ENCODE peak calls at places on chromosomes 6 and 20, in five cellular contexts. F, K, A, V and M are unnamed samples.

GRCh38 chr20:63116412-63117106 is 99.4 kb downstream of the YTHDF1 start:
- DNase-seq in V (peak; percentile 10), F (peak; percentile 8), A (peak; percentile 37), K (peak; percentile 4), M (no peak)

GRCh38 chr20:57143173-57143572 is 123.3 kb downstream of the BMP7 start:
- DNase-seq in F (no peak), V (no peak), A (no peak), K (no peak), M (no peak)

GRCh38 chr6:12245360-12245759 is 44.8 kb upstream of the EDN1 start:
- DNase-seq in A (no peak), K (no peak), F (no peak), V (no peak), M (no peak)

GRCh38 chr6:159098636-159099106 is 53.9 kb upstream of the TAGAP start:
- DNase-seq in A (peak; percentile 80), F (no peak), K (no peak), V (no peak), M (no peak)

GRCh38 chr6:26044140-26045045 is 42.8 kb upstream of the HFE start:
- DNase-seq in K (peak; percentile 58), F (peak; percentile 20), V (no peak), A (peak; percentile 87), M (no peak)

GRCh38 chr20:38599410-38599882 is 2.2 kb upstream of the ARHGAP40 start:
- DNase-seq in V (no peak), A (peak; percentile 96), F (no peak), K (no peak), M (no peak)

GRCh38 chr6:170178561-170179477 is 112.1 kb downstream of the DLL1 start:
- DNase-seq in V (no peak), A (peak; percentile 66), F (peak; percentile 21), K (peak; percentile 80), M (peak; percentile 83)

GRCh38 chr6:118097576-118097975 is 190.5 kb downstream of the SLC35F1 start:
- DNase-seq in A (no peak), K (no peak), F (no peak), V (no peak), M (no peak)

GRCh38 chr6:117597755-117598154 is 4.6 kb downstream of the GOPC start:
- DNase-seq in F (no peak), V (no peak), A (no peak), K (no peak), M (no peak)

GRCh38 chr6:56914791-56915658 is 39.9 kb upstream of the BEND6 start:
- DNase-seq in A (no peak), F (no peak), V (peak; percentile 42), K (no peak), M (no peak)

GRCh38 chr6:112665815-112666214 is 318.7 kb downstream of the RFPL4B start:
- DNase-seq in K (peak; percentile 22), V (no peak), F (peak; percentile 77), A (no peak), M (no peak)

GRCh38 chr6:45679163-45679562 is 301.4 kb upstream of the SUPT3H start:
- DNase-seq in F (no peak), A (no peak), K (no peak), V (no peak), M (no peak)

GRCh38 chr6:80789912-80790635 is 683.6 kb downstream of the BCKDHB start:
- DNase-seq in K (peak; percentile 39), V (no peak), F (peak; percentile 35), A (no peak), M (no peak)

GRCh38 chr6:17610835-17611234 is 10.7 kb downstream of the FAM8A1 start:
- DNase-seq in K (no peak), F (no peak), A (no peak), V (no peak), M (no peak)

GRCh38 chr6:35034411-35035171 is 106.5 kb downstream of the TCP11 start:
- DNase-seq in F (no peak), K (peak; percentile 18), A (no peak), V (no peak), M (no peak)

GRCh38 chr6:39303425-39304153 is 10.6 kb downstream of the KCNK17 start:
- DNase-seq in V (no peak), K (no peak), F (no peak), A (peak; percentile 77), M (no peak)
- TF ChIP-seq CTCF in V (peak; percentile 49), K (no peak), F (no peak), A (no peak), M (no peak)

GRCh38 chr6:66496659-66497058 is 789.6 kb upstream of the EYS start:
- DNase-seq in A (no peak), K (peak; percentile 42), F (no peak), V (no peak), M (no peak)
- TF ChIP-seq CTCF in A (no peak), K (peak; percentile 32), F (no peak), V (peak; percentile 71), M (peak; percentile 36)

DNA sequence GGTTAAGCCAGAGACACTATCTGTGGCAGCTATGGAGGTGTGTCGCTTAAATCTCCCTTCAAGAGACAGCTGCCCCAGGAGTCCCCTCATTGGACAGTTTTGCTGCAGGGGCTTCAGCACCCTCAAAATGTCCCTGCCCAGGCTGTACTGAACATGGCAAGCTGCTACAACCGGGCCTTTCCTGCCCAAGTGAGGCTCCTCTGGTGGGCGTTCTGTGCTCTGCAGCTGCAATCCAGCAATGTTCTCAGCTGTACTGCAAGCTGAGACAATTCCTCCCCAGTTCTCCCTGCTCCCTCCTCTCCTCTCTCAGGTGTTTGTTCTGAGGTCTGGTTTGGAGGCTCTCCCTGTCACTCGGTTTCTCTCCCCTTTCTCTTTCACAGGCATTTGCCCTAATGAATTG is 190.8 kb upstream of the LAMP5 start:
- DNase-seq in K (no peak), A (peak; percentile 36), V (peak; percentile 52), F (no peak), M (no peak)
- TF ChIP-seq CTCF in K (no peak), A (no peak), V (peak; percentile 58), F (peak; percentile 36), M (peak; percentile 44)

GRCh38 chr6:109183109-109183508 is 87.8 kb downstream of the CEP57L1 start:
- DNase-seq in F (no peak), A (no peak), K (no peak), V (no peak), M (no peak)
- TF ChIP-seq CTCF in F (no peak), A (no peak), K (no peak), V (no peak), M (no peak)

DNA sequence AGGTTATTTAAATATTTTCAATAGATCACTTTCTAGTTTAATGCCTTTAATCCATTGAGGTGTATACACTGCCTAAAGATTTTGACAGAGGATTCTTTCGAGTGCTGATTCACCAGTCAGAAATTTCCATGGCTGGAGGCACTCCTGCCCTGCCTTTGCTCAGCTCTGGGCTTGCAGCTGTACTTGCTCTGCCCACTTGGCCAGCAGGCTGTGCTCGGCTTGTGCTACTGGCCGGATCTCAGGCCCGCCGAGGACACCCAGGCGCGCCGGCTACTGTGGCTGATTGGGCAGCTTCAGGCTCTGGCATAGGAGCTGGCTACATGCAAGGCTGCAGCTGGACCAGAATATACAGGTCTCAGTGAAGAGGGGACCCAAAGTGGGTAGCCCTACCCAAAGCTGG is 675.1 kb upstream of the MMS22L start:
- DNase-seq in V (peak; percentile 12), A (peak; percentile 76), F (no peak), K (no peak), M (no peak)
- TF ChIP-seq CTCF in V (no peak), A (no peak), F (no peak), K (no peak), M (no peak)

DNA sequence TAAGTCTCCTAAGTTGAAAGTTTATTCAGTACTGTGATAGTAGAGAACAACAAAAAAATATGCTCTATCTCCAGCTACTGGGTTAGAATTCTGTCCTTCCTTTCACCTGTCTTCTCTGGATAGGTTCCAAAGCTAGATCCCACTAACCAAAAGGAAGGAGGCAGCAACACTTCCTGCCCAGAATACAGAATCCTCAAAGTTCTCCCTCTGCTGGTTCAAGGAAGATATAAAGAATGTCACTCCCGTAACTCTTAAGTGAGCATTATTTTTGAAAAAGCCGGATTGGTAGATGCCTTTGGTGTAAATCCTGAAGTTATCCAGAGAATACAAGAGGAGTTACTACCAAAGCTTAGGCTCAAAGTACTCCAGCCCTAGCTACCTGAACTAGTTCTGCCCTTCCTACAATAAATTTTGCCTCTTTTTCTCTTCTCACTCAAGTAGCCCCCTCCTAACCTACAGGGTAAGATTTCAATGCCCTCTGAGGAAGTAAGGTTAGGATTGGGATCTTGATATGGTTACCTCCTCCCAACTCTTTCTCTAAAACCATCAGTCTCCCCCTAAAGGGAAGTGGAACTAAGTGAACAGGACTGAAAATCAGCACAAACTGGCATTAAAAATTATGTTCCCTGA is 26.0 kb upstream of the CRIP3 start:
- DNase-seq in F (peak; percentile 69), A (no peak), K (peak; percentile 70), V (no peak), M (no peak)
- TF ChIP-seq CTCF in F (peak; percentile 69), A (peak; percentile 66), K (peak; percentile 60), V (peak; percentile 51), M (peak; percentile 74)